ENCODE peak calls at places on chromosomes 7 and 10, in four cellular contexts. M, P, Q and X are unnamed samples.

GRCh38 chr10:38094923-38095574 is 912 bp downstream of the ZNF37A start:
- DNase-seq in P (no peak), Q (no peak), M (no peak), X (no peak)

GRCh38 chr10:22002531-22003110 is 909 bp downstream of the DNAJC1 start:
- DNase-seq in Q (no peak), M (no peak), P (peak), X (peak)

GRCh38 chr10:71974489-71975011 is 10.4 kb downstream of the CHST3 start:
- DNase-seq in Q (no peak), P (peak), M (no peak), X (no peak)

GRCh38 chr10:77877461-77878344 is 48.9 kb downstream of the DLG5 start:
- DNase-seq in P (peak), Q (peak), M (no peak), X (no peak)

GRCh38 chr7:87628780-87629569 is 777 bp downstream of the RUNDC3B start:
- DNase-seq in M (peak), P (no peak), Q (peak), X (peak)

GRCh38 chr10:48446785-48447184 is 140.3 kb downstream of the MAPK8 start:
- DNase-seq in P (no peak), M (peak), Q (no peak), X (no peak)

GRCh38 chr10:50538473-50539398 is 85.0 kb downstream of the SGMS1 start:
- DNase-seq in P (no peak), Q (no peak), M (no peak), X (no peak)

GRCh38 chr7:37283701-37284100 is 165.0 kb downstream of the ELMO1 start:
- DNase-seq in Q (no peak), P (no peak), M (no peak), X (no peak)

GRCh38 chr7:2522780-2523433 is 3.3 kb downstream of the LFNG start:
- DNase-seq in Q (no peak), M (no peak), P (no peak), X (peak)

GRCh38 chr7:100897111-100897608 is 1.5 kb upstream of the ACHE start:
- DNase-seq in P (no peak), Q (peak), M (peak), X (peak)

GRCh38 chr7:134013249-134013648 is 113.9 kb upstream of the LRGUK start:
- DNase-seq in M (no peak), P (no peak), Q (no peak), X (no peak)

GRCh38 chr7:105708681-105709080 is 127.4 kb upstream of the EFCAB10 start:
- DNase-seq in P (no peak), M (no peak), Q (no peak), X (no peak)

GRCh38 chr10:102150970-102151773 is 1.0 kb upstream of the NOLC1 start:
- DNase-seq in P (peak), Q (no peak), M (no peak), X (no peak)

GRCh38 chr7:24932815-24933214 is 47.2 kb downstream of the OSBPL3 start:
- DNase-seq in P (no peak), Q (no peak), M (no peak), X (no peak)

GRCh38 chr10:35342381-35342780 is 6.1 kb downstream of the CCNY start:
- DNase-seq in Q (no peak), M (no peak), P (no peak), X (no peak)

GRCh38 chr10:62626817-62627216 is 177.7 kb upstream of the ADO start:
- DNase-seq in M (no peak), Q (no peak), P (peak), X (no peak)

GRCh38 chr10:130884456-130884855 is 427.1 kb downstream of the TCERG1L start:
- DNase-seq in M (no peak), Q (no peak), P (no peak), X (no peak)

GRCh38 chr10:89029785-89030437 is 39.3 kb downstream of the FAS start:
- DNase-seq in P (peak), Q (peak), M (peak), X (peak)

GRCh38 chr7:96707901-96708774 is 1.5 kb downstream of the SEM1 start:
- DNase-seq in Q (no peak), P (no peak), M (no peak), X (no peak)

GRCh38 chr7:140289804-140290203 is 108.5 kb downstream of the SLC37A3 start:
- DNase-seq in P (no peak), M (no peak), Q (no peak), X (no peak)

GRCh38 chr10:47366056-47366631 is 17.9 kb downstream of the ZNF488 start:
- DNase-seq in M (no peak), P (no peak), Q (no peak), X (no peak)

GRCh38 chr7:36119005-36119711 is 33.9 kb upstream of the EEPD1 start:
- DNase-seq in M (no peak), Q (no peak), P (peak), X (peak)

GRCh38 chr7:107405559-107405958 is 64.3 kb upstream of the GPR22 start:
- DNase-seq in P (no peak), Q (no peak), M (no peak), X (no peak)

GRCh38 chr7:70647801-70648491 is 484.0 kb upstream of the GALNT17 start:
- DNase-seq in M (no peak), P (peak), Q (no peak), X (no peak)

GRCh38 chr7:30886608-30887011 is 25.0 kb upstream of the AQP1 start:
- DNase-seq in M (no peak), Q (no peak), P (no peak), X (no peak)

GRCh38 chr7:55073051-55073511 is 54.3 kb downstream of the EGFR start:
- DNase-seq in M (no peak), P (peak), Q (no peak), X (no peak)

GRCh38 chr7:55072251-55072650 is 53.4 kb downstream of the EGFR start:
- DNase-seq in P (no peak), Q (no peak), M (no peak), X (no peak)

GRCh38 chr7:55070839-55071238 is 52.0 kb downstream of the EGFR start:
- DNase-seq in P (no peak), Q (no peak), M (no peak), X (no peak)

GRCh38 chr7:55070271-55070743 is 51.5 kb downstream of the EGFR start:
- DNase-seq in P (no peak), Q (no peak), M (no peak), X (no peak)

GRCh38 chr7:55071411-55072188 is 52.8 kb downstream of the EGFR start:
- DNase-seq in M (no peak), Q (no peak), P (no peak), X (no peak)
- TF ChIP-seq POLR2A in M (no peak), Q (no peak), P (no peak), X (no peak)

DNA sequence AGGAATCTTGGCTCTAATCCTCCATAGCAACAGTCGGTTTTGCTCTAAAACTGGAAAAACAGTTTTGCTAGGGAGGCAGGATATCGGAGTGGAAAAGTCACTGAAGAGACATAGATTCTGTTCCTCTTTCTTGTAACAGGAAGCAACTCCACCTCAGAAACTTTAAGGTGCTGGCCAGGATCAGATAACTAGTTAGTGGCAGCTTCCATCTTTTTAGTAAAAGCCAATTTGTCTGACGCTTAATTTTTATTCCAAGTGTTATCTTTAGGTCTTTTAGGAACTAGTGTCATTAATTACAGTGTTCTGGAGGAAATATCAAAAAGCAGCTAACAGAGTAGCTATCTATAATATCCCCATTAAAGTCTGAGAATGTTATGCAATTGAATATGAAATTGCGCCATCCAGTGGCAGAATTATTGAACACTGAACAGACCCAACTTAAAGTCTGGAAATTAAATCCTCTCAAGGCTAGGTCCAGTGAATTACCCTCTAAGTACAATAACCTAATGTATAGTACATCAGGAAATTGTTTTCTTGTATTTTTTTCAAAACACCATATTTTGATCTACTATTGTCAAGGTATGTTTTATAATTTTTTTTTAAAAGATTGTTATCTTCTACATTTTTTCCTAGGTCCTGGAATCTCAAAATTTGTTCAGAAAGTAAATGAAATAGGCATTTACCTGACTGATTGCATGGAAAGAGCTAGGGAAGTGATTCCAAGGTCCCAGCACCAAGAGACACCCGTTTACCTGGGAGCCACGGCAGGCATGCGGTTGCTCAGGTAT is 65.9 kb upstream of the CC2D2B start:
- DNase-seq in Q (no peak), M (no peak), P (peak), X (peak)
- H3K4me3 ChIP-seq in Q (no peak), M (no peak), P (no peak), X (no peak)

GRCh38 chr7:111749625-111750024 is 187.3 kb upstream of the IMMP2L start:
- DNase-seq in Q (no peak), P (no peak), M (no peak), X (no peak)
- TF ChIP-seq POLR2A in Q (no peak), P (no peak), M (no peak), X (no peak)

DNA sequence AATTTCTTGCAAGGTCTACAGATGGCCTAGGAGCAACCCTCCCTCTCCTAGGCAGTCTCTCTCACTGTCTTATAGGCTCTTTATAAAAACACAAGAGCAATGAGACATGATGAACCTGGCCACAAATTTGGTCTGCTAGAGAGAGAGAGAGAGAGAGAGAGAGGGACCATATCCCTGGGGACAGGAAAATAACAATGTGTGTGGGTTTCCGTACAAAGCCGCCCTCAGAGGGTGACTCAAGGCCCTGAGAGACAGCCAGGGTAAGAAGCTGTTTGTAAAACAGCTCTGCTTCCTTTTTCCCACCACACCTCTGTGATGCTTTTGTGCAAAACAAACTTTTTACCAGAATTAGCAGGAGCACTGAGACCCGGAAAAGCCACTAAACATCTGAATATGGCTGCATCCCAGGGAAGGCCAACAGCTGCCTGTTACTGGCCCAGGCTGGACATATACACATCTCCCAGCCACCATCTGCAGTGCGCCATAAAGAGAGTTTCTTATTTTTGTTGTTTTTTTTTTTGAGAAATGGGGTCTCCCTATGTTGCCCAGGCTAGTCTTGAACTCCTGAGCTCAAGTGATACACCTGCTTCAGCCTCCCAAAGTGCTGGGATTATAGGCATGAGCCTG is 18.4 kb downstream of the GIMAP5 start:
- DNase-seq in P (no peak), Q (no peak), M (no peak), X (no peak)
- H3K4me3 ChIP-seq in P (no peak), Q (no peak), M (no peak), X (no peak)

GRCh38 chr10:58992830-58993460 is 183.5 kb upstream of the PHYHIPL start:
- DNase-seq in Q (no peak), P (no peak), M (no peak), X (no peak)

GRCh38 chr10:58993480-58994221 is 182.8 kb upstream of the PHYHIPL start:
- DNase-seq in Q (no peak), M (no peak), P (no peak), X (no peak)

GRCh38 chr10:58991842-58992241 is 184.6 kb upstream of the PHYHIPL start:
- DNase-seq in Q (no peak), M (no peak), P (no peak), X (no peak)

GRCh38 chr10:58990693-58991092 is 185.8 kb upstream of the PHYHIPL start:
- DNase-seq in Q (no peak), M (no peak), P (no peak), X (no peak)

DNA sequence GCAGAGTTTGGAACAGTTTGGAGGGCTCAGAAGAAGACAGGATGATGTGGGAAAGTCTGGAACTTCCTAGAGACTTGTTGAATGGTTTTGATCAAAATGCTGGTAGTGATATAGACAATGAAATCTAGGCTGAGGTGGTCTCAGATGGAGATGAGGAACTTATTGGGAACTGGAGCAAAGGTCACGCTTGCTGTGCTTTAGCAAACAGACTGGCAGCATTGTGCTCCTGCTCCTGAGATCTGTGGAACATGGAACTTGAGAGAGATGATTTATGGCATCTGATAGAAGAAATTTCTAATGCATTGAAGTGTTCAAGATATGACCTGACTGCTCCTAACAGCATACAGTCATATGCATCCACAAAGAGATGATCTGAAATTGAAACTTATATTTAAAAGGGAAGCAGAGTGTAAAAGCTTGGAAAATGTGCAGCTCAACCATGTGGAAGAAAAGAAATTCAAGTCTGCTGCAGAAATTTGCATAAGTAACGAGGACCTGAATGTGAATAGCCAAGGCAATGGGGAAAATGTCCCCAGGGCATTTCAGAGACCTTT is 186.9 kb upstream of the PHYHIPL start:
- DNase-seq in P (no peak), Q (no peak), M (no peak), X (no peak)
- TF ChIP-seq POLR2A in P (no peak), Q (no peak), M (no peak), X (no peak)

GRCh38 chr7:5695709-5696345 is 85.6 kb downstream of the RNF216 start:
- DNase-seq in M (no peak), Q (peak), P (peak), X (no peak)
- H3K4me3 ChIP-seq in M (no peak), Q (peak), P (no peak), X (no peak)

GRCh38 chr7:126838194-126838593 is 414.5 kb downstream of the GRM8 start:
- DNase-seq in P (no peak), Q (no peak), M (no peak), X (no peak)
- TF ChIP-seq POLR2A in P (no peak), Q (no peak), M (no peak), X (no peak)